ENCODE peak calls at places on chromosomes 11 and 22, in five cellular contexts. T, V, S, N and Y are unnamed samples.

GRCh38 chr11:72781313-72782080 is 12.3 kb downstream of the STARD10 start:
- DNase-seq in T (no peak), V (peak; percentile 67), S (peak; percentile 83), N (peak; percentile 44), Y (no peak)

GRCh38 chr22:42673898-42674390 is 24.8 kb upstream of the CYB5R3 start:
- DNase-seq in T (no peak), V (no peak), S (no peak), N (no peak), Y (peak; percentile 69)

GRCh38 chr11:117824571-117825537 is at the start of gene FXYD2:
- DNase-seq in T (no peak), V (peak; percentile 46), S (no peak), N (peak; percentile 60), Y (peak; percentile 81)

GRCh38 chr11:64131657-64132387 is 34.1 kb downstream of the MACROD1 start:
- DNase-seq in T (no peak), V (no peak), S (peak; percentile 39), N (no peak), Y (no peak)

GRCh38 chr11:71185411-71185810 is 67.0 kb downstream of the SHANK2 start:
- DNase-seq in T (no peak), V (no peak), S (no peak), N (no peak), Y (no peak)

GRCh38 chr22:50061824-50062355 is 3.8 kb upstream of the TTLL8 start:
- DNase-seq in T (no peak), V (no peak), S (no peak), N (no peak), Y (no peak)

GRCh38 chr11:6771926-6772898 is at the start of gene OR2AG2:
- DNase-seq in T (no peak), V (peak; percentile 14), S (no peak), N (no peak), Y (no peak)

GRCh38 chr11:123754101-123754568 is at the start of gene OR6X1:
- DNase-seq in T (no peak), V (no peak), S (no peak), N (no peak), Y (no peak)

GRCh38 chr11:129949067-129949466 is 53.6 kb downstream of the PRDM10 start:
- DNase-seq in T (no peak), V (no peak), S (no peak), N (no peak), Y (no peak)

GRCh38 chr22:35708453-35708852 is 9.2 kb upstream of the APOL5 start:
- DNase-seq in T (peak; percentile 33), V (no peak), S (no peak), N (no peak), Y (peak; percentile 26)

GRCh38 chr22:29073618-29074275 is 912 bp downstream of the KREMEN1 start:
- DNase-seq in T (no peak), V (peak; percentile 57), S (peak; percentile 86), N (peak; percentile 69), Y (no peak)

GRCh38 chr22:46297151-46297819 is 615 bp downstream of the GTSE1 start:
- DNase-seq in T (peak; percentile 20), V (no peak), S (peak; percentile 47), N (peak; percentile 51), Y (peak; percentile 21)

GRCh38 chr22:25748704-25749103 is 6.7 kb downstream of the MYO18B start:
- DNase-seq in T (no peak), V (no peak), S (peak; percentile 69), N (no peak), Y (no peak)

GRCh38 chr11:8089791-8090510 is 8.9 kb downstream of the TUB start:
- DNase-seq in T (no peak), V (no peak), S (no peak), N (no peak), Y (no peak)

GRCh38 chr11:14342906-14343305 is 16.1 kb downstream of the RRAS2 start:
- DNase-seq in T (no peak), V (no peak), S (no peak), N (no peak), Y (peak; percentile 71)

GRCh38 chr11:96524475-96524874 is 134.7 kb downstream of the JRKL start:
- DNase-seq in T (peak; percentile 0), V (no peak), S (no peak), N (no peak), Y (peak; percentile 10)

GRCh38 chr11:10414659-10415058 is 40.4 kb upstream of the AMPD3 start:
- DNase-seq in T (no peak), V (no peak), S (no peak), N (no peak), Y (peak; percentile 74)

GRCh38 chr11:9109858-9110731 is 18.7 kb upstream of the SCUBE2 start:
- DNase-seq in T (no peak), V (no peak), S (no peak), N (no peak), Y (no peak)

GRCh38 chr22:36244522-36245391 is 5.4 kb upstream of the APOL2 start:
- DNase-seq in T (no peak), V (no peak), S (no peak), N (no peak), Y (peak; percentile 75)

GRCh38 chr11:122697636-122698167 is 42.2 kb downstream of the UBASH3B start:
- DNase-seq in T (no peak), V (no peak), S (no peak), N (no peak), Y (peak; percentile 83)

GRCh38 chr11:44729065-44729464 is 2.3 kb downstream of the TSPAN18 start:
- DNase-seq in T (no peak), V (no peak), S (no peak), N (no peak), Y (no peak)

GRCh38 chr11:118202599-118203422 is 22.0 kb downstream of the JAML start:
- DNase-seq in T (no peak), V (peak; percentile 39), S (peak; percentile 76), N (no peak), Y (no peak)

GRCh38 chr11:125938418-125938817 is 7.4 kb upstream of the VSIG10L2 start:
- DNase-seq in T (no peak), V (no peak), S (no peak), N (no peak), Y (no peak)

GRCh38 chr11:125941606-125942275 is 4.1 kb upstream of the VSIG10L2 start:
- DNase-seq in T (no peak), V (peak; percentile 48), S (peak; percentile 76), N (peak; percentile 67), Y (peak; percentile 34)

GRCh38 chr11:125941241-125941605 is 4.6 kb upstream of the VSIG10L2 start:
- DNase-seq in T (no peak), V (no peak), S (no peak), N (no peak), Y (no peak)

GRCh38 chr11:125940145-125940544 is 5.7 kb upstream of the VSIG10L2 start:
- DNase-seq in T (no peak), V (no peak), S (no peak), N (no peak), Y (no peak)

GRCh38 chr11:125939081-125939521 is 6.7 kb upstream of the VSIG10L2 start:
- DNase-seq in T (no peak), V (no peak), S (no peak), N (no peak), Y (no peak)
- H3K4me3 ChIP-seq in T (no peak overlapping the region), V (no peak overlapping the region), S (no peak overlapping the region), N (no peak overlapping the region), Y (no peak overlapping the region)

GRCh38 chr22:41448189-41448808 is 1.7 kb upstream of the TOB2 start:
- DNase-seq in T (peak; percentile 99), V (peak; percentile 96), S (peak; percentile 97), N (peak; percentile 91), Y (peak; percentile 100)
- TF ChIP-seq CTCF in T (no peak), V (no peak), S (no peak), N (no peak), Y (no peak)

GRCh38 chr11:19234428-19234827 is 6.3 kb downstream of the E2F8 start:
- DNase-seq in T (no peak), V (no peak), S (no peak), N (no peak), Y (no peak)

GRCh38 chr11:19229671-19230070 is 11.1 kb downstream of the E2F8 start:
- DNase-seq in T (no peak), V (no peak), S (no peak), N (no peak), Y (no peak)

GRCh38 chr11:19237381-19237780 is 3.4 kb downstream of the E2F8 start:
- DNase-seq in T (no peak), V (no peak), S (no peak), N (no peak), Y (no peak)

GRCh38 chr11:19228956-19229355 is 11.8 kb downstream of the E2F8 start:
- DNase-seq in T (no peak), V (no peak), S (no peak), N (no peak), Y (no peak)

DNA sequence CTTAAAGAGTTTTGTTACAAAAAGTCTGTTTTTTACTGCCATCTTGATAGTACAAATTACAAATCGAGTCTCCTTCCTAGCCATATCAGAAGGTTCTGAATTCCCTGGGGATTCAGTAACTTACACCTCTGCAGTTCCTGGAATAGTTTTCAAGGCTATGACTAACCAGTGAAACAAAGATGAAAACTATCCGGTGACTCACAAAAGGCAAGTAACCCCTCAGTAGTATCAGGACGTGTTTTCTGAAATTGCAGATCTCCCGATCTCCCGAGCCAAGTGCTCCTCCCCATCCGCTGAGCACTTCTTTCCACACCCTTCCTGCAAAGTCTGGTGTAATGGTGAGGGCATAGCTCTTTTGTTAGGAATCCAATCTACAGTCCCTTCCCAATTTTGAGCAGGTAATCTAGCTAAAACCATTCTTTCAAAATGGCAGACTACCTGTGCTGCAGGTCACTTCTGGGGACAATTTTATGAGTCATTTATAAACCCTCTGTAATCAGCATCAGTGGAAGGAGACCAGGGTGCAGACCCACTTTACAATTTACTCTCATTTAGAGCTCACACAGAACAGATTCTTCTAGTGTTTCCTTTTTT is 7.7 kb downstream of the E2F8 start:
- DNase-seq in T (peak; percentile 60), V (no peak), S (no peak), N (no peak), Y (peak; percentile 88)
- H3K4me3 ChIP-seq in T (no peak overlapping the region), V (no peak overlapping the region), S (no peak overlapping the region), N (no peak overlapping the region), Y (no peak overlapping the region)

DNA sequence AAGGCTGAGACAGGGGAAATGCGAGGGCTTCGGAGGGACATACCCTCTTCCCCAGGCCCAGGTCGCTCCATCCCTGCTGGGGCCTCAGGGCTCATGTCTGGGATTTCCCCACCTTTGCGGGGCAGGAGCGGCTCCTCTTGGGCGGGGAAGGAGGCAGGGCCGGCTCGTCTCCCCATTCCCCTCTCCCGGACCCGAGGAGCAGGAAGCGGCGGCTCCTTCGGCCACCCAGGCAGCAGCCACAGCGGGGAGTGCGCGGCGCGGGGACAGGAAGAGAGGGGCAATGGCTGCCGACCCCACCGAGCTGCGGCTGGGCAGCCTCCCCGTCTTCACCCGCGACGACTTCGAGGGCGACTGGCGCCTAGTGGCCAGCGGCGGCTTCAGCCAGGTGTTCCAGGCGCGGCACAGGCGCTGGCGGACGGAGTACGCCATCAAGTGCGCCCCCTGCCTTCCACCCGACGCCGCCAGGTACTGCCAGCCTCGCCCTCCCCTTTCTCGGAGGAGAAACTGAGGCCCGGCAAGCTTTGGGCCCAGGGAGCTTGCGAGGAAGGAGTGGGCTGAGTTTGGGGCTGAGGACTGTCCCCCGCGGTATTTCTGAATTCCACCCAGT is at the start of gene ANKK1:
- DNase-seq in T (no peak), V (no peak), S (peak; percentile 66), N (no peak), Y (no peak)
- TF ChIP-seq CTCF in T (peak; percentile 45), V (peak; percentile 20), S (peak; percentile 50), N (no peak), Y (peak; percentile 20)